ENCODE peak calls at places on chromosomes 2 and 18, in four cellular contexts. L is PC-9, M is lower lobe of right lung, S is left ventricle myocardium inferior. K is an unnamed sample.

GRCh38 chr2:65159921-65160320 is 30.0 kb upstream of the RAB1A start:
- DNase-seq in L (no peak), S (no peak), M (no peak), K (no peak)

GRCh38 chr2:32495139-32495538 is 132.7 kb upstream of the TTC27 start:
- DNase-seq in M (no peak), S (no peak), L (no peak), K (no peak)

GRCh38 chr18:31225668-31226067 is 63.0 kb upstream of the DSC1 start:
- DNase-seq in L (no peak), M (no peak), S (peak; percentile 42), K (peak; percentile 49)

GRCh38 chr2:100238471-100238870 is 83.8 kb downstream of the LONRF2 start:
- DNase-seq in L (no peak), S (no peak), M (no peak), K (no peak)

GRCh38 chr2:27720004-27720551 is 51.4 kb upstream of the MRPL33 start:
- DNase-seq in M (no peak), S (no peak), L (peak; percentile 89), K (peak; percentile 84)

GRCh38 chr18:2441544-2441943 is 129.8 kb downstream of the METTL4 start:
- DNase-seq in M (no peak), S (no peak), L (no peak), K (no peak)

GRCh38 chr2:233387667-233388528 is 33.6 kb downstream of the DGKD start:
- DNase-seq in S (peak; percentile 94), M (peak; percentile 84), L (peak; percentile 31), K (peak; percentile 95)

GRCh38 chr2:168691221-168691620 is 111.2 kb upstream of the NOSTRIN start:
- DNase-seq in L (no peak), S (no peak), M (no peak), K (no peak)

GRCh38 chr18:37578886-37579513 is 13.4 kb upstream of the CELF4 start:
- DNase-seq in L (no peak), M (no peak), S (no peak), K (no peak)

GRCh38 chr2:198775737-198776136 is 682.0 kb downstream of the SATB2 start:
- DNase-seq in L (no peak), S (no peak), M (no peak), K (no peak)
- H3K27ac ChIP-seq in L (no peak overlapping the region), S (no peak overlapping the region), M (no peak overlapping the region), K (no peak overlapping the region)

GRCh38 chr2:222907048-222907447 is 46.2 kb downstream of the ACSL3 start:
- DNase-seq in S (no peak), L (no peak), M (no peak), K (no peak)
- H3K27ac ChIP-seq in S (peak overlapping the region; percentile 20), L (no peak overlapping the region), M (no peak overlapping the region), K (no peak overlapping the region)

GRCh38 chr2:102622646-102623045 is 3.3 kb downstream of the SLC9A2 start:
- DNase-seq in S (no peak), M (no peak), L (no peak), K (no peak)

GRCh38 chr2:102619414-102620319 is at the start of gene SLC9A2:
- DNase-seq in L (no peak), M (peak; percentile 55), S (peak; percentile 14), K (no peak)

GRCh38 chr2:102618452-102619413 is 620 bp upstream of the SLC9A2 start:
- DNase-seq in S (no peak), M (peak; percentile 60), L (peak; percentile 64), K (peak; percentile 46)

GRCh38 chr2:102621630-102622029 is 2.3 kb downstream of the SLC9A2 start:
- DNase-seq in L (peak; percentile 62), S (no peak), M (no peak), K (no peak)

GRCh38 chr2:102620367-102620766 is 1.0 kb downstream of the SLC9A2 start:
- DNase-seq in M (no peak), L (peak; percentile 82), S (no peak), K (no peak)
- H3K27ac ChIP-seq in M (no peak overlapping the region), L (peak overlapping the region; percentile 3), S (no peak overlapping the region), K (no peak overlapping the region)

GRCh38 chr2:10868465-10869314 is 43.0 kb upstream of the KCNF1 start:
- DNase-seq in M (no peak), S (peak; percentile 59), L (peak; percentile 16), K (no peak)
- H3K27ac ChIP-seq in M (no peak overlapping the region), S (peak overlapping the region; percentile 80), L (no peak overlapping the region), K (no peak overlapping the region)

DNA sequence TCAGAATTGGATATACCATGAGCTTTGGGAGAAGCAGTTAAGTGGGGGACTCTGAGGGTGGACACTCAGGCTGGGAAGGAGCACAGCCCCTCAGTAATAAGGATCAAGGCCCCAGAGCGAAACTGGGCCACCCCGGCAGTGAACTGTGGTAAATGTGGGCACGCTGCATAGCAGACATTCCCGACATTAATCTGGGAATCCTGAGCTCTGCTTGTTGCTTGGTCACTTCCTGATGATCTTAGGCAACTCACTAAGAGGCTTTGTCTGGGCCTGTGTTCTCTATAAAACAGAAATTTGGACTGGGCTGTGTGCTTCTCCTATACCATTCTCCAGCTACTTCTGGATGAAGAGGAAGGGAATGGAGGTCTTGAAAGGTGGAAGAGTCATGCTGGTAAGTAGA is 4.8 kb downstream of the TGFBRAP1 start:
- DNase-seq in L (no peak), S (no peak), M (no peak), K (no peak)
- H3K27ac ChIP-seq in L (no peak overlapping the region), S (no peak overlapping the region), M (no peak overlapping the region), K (no peak overlapping the region)

GRCh38 chr2:203886579-203887230 is 19.1 kb downstream of the CTLA4 start:
- DNase-seq in M (no peak), L (no peak), S (no peak), K (no peak)
- H3K27ac ChIP-seq in M (no peak overlapping the region), L (no peak overlapping the region), S (peak overlapping the region; percentile 7), K (no peak overlapping the region)

GRCh38 chr2:24210106-24210455 is 35.2 kb downstream of the FAM228A start:
- DNase-seq in S (no peak), L (no peak), M (no peak), K (no peak)

GRCh38 chr2:24208490-24208889 is 33.6 kb downstream of the FAM228A start:
- DNase-seq in M (no peak), L (no peak), S (no peak), K (no peak)

GRCh38 chr2:24210723-24211122 is 35.9 kb downstream of the FAM228A start:
- DNase-seq in L (no peak), M (no peak), S (no peak), K (no peak)

GRCh38 chr2:24207359-24207758 is 32.5 kb downstream of the FAM228A start:
- DNase-seq in S (no peak), L (no peak), M (no peak), K (no peak)

DNA sequence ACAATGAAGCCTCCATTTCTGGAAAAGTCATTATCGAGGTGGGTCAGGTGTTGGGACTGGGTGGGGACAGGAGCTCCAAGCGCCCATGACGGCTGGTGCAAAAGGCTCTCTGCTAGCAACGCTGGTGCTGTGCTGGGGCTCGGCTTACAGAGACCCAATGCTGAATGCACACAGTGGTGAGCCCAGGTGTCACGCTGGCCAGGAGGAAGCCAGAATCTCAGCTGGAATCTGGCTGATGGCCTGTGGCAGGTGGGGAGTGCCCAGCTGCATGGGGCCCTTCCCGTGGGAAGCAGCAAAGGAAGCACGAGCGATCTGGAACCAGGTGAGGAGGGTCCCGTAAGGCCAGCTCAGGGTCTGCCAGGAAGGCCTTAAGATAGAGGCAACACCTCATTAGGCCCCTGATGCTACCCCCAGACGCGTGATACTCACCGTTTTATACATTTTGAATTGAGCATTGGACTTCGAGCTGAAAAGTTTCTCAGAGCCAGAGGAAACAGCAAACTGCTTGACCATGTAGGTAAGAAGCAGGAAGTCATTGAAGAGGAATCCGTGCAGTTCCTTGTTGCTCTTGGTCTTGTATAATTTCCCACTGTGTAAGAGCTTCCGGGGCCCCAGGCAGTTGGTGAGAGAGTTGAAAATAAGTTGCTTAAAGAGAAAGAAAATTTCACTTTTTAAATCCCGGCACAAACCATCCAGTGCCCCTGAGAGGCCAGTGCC is 34.7 kb downstream of the FAM228A start:
- DNase-seq in L (no peak), M (no peak), S (no peak), K (no peak)
- H3K27ac ChIP-seq in L (no peak overlapping the region), M (no peak overlapping the region), S (no peak overlapping the region), K (no peak overlapping the region)

DNA sequence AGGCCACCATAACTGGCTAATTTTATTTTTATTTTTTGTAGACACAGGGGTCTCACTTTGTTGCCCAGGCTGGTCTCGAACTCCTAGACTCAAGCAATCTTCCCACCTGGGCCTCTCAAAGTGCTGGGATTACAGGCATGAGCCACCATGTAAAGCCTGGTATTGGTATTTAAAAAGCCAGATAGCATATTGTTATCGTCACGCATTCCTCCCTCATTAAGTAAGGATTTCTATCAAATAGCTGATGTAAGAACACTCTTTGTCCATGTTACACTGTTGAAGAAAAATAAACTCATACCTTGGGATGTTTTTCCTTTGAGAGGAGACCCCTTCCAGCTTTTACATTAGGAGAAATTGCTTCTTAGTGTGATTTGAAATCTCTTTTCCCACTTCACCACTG is 39.2 kb upstream of the DARS1 start:
- DNase-seq in L (no peak), M (no peak), S (no peak), K (no peak)
- H3K27ac ChIP-seq in L (no peak overlapping the region), M (no peak overlapping the region), S (no peak overlapping the region), K (no peak overlapping the region)

DNA sequence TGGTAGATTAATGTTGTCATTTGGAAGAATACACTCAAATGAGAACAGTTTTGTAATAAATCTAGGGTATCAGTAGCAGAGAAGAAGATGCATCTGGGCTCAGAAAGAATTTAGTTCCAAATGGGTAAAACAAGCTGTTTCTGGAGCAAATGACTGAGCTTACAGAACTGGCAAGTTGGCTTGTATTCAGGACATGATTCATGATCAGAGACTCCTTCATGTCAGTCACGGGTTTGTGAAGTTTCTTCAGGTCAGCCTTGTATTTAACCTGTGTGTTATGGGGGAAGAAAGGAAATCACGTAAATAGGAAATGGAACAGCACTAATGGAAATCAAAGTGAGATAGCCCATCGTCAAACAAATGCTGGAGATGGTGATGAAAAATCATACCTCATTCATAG is 109.1 kb downstream of the RIF1 start:
- DNase-seq in L (no peak), S (no peak), M (no peak), K (no peak)
- H3K27ac ChIP-seq in L (no peak overlapping the region), S (no peak overlapping the region), M (no peak overlapping the region), K (no peak overlapping the region)